ENCODE peak calls at places on chromosomes 5 and 9, in nine cellular contexts. One of them, this sample, is unnamed.
A peak's percentile ranks its signal among the peaks of the same experiment; 100 is the strongest.

GRCh38 chr5:51201024-51201423 is 182.2 kb upstream of the ISL1 start:
- DNase-seq in tibial nerve: no peak
- DNase-seq in H1: no peak
- DNase-seq in transverse colon: peak; percentile 27
- DNase-seq in suprapubic skin: no peak
- DNase-seq in HepG2: no peak
- DNase-seq in sigmoid colon: no peak
- DNase-seq in SK-N-SH: no peak
- DNase-seq in stomach: no peak
- DNase-seq in this sample: no peak

GRCh38 chr5:40137223-40137622 is 542.5 kb upstream of the PTGER4 start:
- DNase-seq in tibial nerve: no peak
- DNase-seq in H1: no peak
- DNase-seq in transverse colon: no peak
- DNase-seq in suprapubic skin: no peak
- DNase-seq in HepG2: no peak
- DNase-seq in sigmoid colon: no peak
- DNase-seq in SK-N-SH: no peak
- DNase-seq in stomach: no peak
- DNase-seq in this sample: no peak

GRCh38 chr5:179732918-179733763 is 519 bp downstream of the MAML1 start:
- DNase-seq in tibial nerve: peak; percentile 30
- DNase-seq in H1: no peak
- DNase-seq in transverse colon: peak; percentile 36
- DNase-seq in suprapubic skin: no peak
- DNase-seq in HepG2: no peak
- DNase-seq in sigmoid colon: peak; percentile 71
- DNase-seq in SK-N-SH: peak; percentile 83
- DNase-seq in stomach: peak; percentile 40
- DNase-seq in this sample: no peak

GRCh38 chr5:176396330-176396729 is 7.8 kb downstream of the HIGD2A start:
- DNase-seq in tibial nerve: no peak
- DNase-seq in H1: no peak
- DNase-seq in transverse colon: no peak
- DNase-seq in suprapubic skin: no peak
- DNase-seq in HepG2: no peak
- DNase-seq in sigmoid colon: peak; percentile 17
- DNase-seq in SK-N-SH: peak; percentile 49
- DNase-seq in stomach: no peak
- DNase-seq in this sample: peak; percentile 42

GRCh38 chr9:5072871-5073270 is 87.8 kb downstream of the JAK2 start:
- DNase-seq in tibial nerve: no peak
- DNase-seq in H1: no peak
- DNase-seq in transverse colon: no peak
- DNase-seq in suprapubic skin: no peak
- DNase-seq in HepG2: no peak
- DNase-seq in sigmoid colon: no peak
- DNase-seq in SK-N-SH: no peak
- DNase-seq in stomach: no peak
- DNase-seq in this sample: no peak

GRCh38 chr5:135373747-135374515 is 25.1 kb downstream of the MACROH2A1 start:
- DNase-seq in tibial nerve: no peak
- DNase-seq in H1: no peak
- DNase-seq in transverse colon: no peak
- DNase-seq in suprapubic skin: peak; percentile 19
- DNase-seq in HepG2: peak; percentile 21
- DNase-seq in sigmoid colon: no peak
- DNase-seq in SK-N-SH: no peak
- DNase-seq in stomach: no peak
- DNase-seq in this sample: no peak

GRCh38 chr9:76687861-76688374 is 76.3 kb upstream of the PCA3 start:
- DNase-seq in tibial nerve: no peak
- DNase-seq in H1: no peak
- DNase-seq in transverse colon: no peak
- DNase-seq in suprapubic skin: no peak
- DNase-seq in HepG2: no peak
- DNase-seq in sigmoid colon: no peak
- DNase-seq in SK-N-SH: no peak
- DNase-seq in stomach: peak; percentile 27
- DNase-seq in this sample: no peak

GRCh38 chr9:15417626-15418025 is 5.0 kb upstream of the SNAPC3 start:
- DNase-seq in tibial nerve: no peak
- DNase-seq in H1: no peak
- DNase-seq in transverse colon: no peak
- DNase-seq in suprapubic skin: no peak
- DNase-seq in HepG2: no peak
- DNase-seq in sigmoid colon: no peak
- DNase-seq in SK-N-SH: no peak
- DNase-seq in stomach: no peak
- DNase-seq in this sample: no peak

GRCh38 chr9:134639994-134640393 is 1.6 kb upstream of the COL5A1 start:
- DNase-seq in tibial nerve: no peak
- DNase-seq in H1: no peak
- DNase-seq in transverse colon: no peak
- DNase-seq in suprapubic skin: no peak
- DNase-seq in HepG2: no peak
- DNase-seq in sigmoid colon: no peak
- DNase-seq in SK-N-SH: no peak
- DNase-seq in stomach: no peak
- DNase-seq in this sample: no peak

GRCh38 chr5:173498286-173498685 is 118.2 kb downstream of the BOD1 start:
- DNase-seq in tibial nerve: no peak
- DNase-seq in H1: no peak
- DNase-seq in transverse colon: no peak
- DNase-seq in suprapubic skin: no peak
- DNase-seq in HepG2: no peak
- DNase-seq in sigmoid colon: no peak
- DNase-seq in SK-N-SH: no peak
- DNase-seq in stomach: no peak
- DNase-seq in this sample: peak; percentile 22

GRCh38 chr5:78235289-78235688 is 59.2 kb downstream of the AP3B1 start:
- DNase-seq in tibial nerve: no peak
- DNase-seq in H1: no peak
- DNase-seq in transverse colon: no peak
- DNase-seq in suprapubic skin: no peak
- DNase-seq in HepG2: no peak
- DNase-seq in sigmoid colon: no peak
- DNase-seq in SK-N-SH: no peak
- DNase-seq in stomach: no peak
- DNase-seq in this sample: no peak

GRCh38 chr5:40291338-40291737 is 388.4 kb upstream of the PTGER4 start:
- DNase-seq in tibial nerve: no peak
- DNase-seq in H1: no peak
- DNase-seq in transverse colon: no peak
- DNase-seq in suprapubic skin: no peak
- DNase-seq in HepG2: no peak
- DNase-seq in sigmoid colon: no peak
- DNase-seq in SK-N-SH: no peak
- DNase-seq in stomach: no peak
- DNase-seq in this sample: no peak

GRCh38 chr5:149062371-149063016 is 368 bp downstream of the SH3TC2 start:
- DNase-seq in tibial nerve: no peak
- DNase-seq in H1: no peak
- DNase-seq in transverse colon: peak; percentile 45
- DNase-seq in suprapubic skin: no peak
- DNase-seq in HepG2: peak; percentile 34
- DNase-seq in sigmoid colon: no peak
- DNase-seq in SK-N-SH: no peak
- DNase-seq in stomach: no peak
- DNase-seq in this sample: no peak

GRCh38 chr9:126743046-126743445 is 61.8 kb upstream of the ZBTB43 start:
- DNase-seq in tibial nerve: no peak
- DNase-seq in H1: no peak
- DNase-seq in transverse colon: no peak
- DNase-seq in suprapubic skin: no peak
- DNase-seq in HepG2: no peak
- DNase-seq in sigmoid colon: no peak
- DNase-seq in SK-N-SH: no peak
- DNase-seq in stomach: no peak
- DNase-seq in this sample: no peak

GRCh38 chr9:126750941-126751725 is 53.7 kb upstream of the ZBTB43 start:
- DNase-seq in tibial nerve: no peak
- DNase-seq in H1: no peak
- DNase-seq in transverse colon: no peak
- DNase-seq in suprapubic skin: no peak
- DNase-seq in HepG2: no peak
- DNase-seq in sigmoid colon: no peak
- DNase-seq in SK-N-SH: no peak
- DNase-seq in stomach: no peak
- DNase-seq in this sample: no peak

GRCh38 chr9:126745574-126746411 is 59.0 kb upstream of the ZBTB43 start:
- DNase-seq in tibial nerve: no peak
- DNase-seq in H1: no peak
- DNase-seq in transverse colon: no peak
- DNase-seq in suprapubic skin: no peak
- DNase-seq in HepG2: no peak
- DNase-seq in sigmoid colon: no peak
- DNase-seq in SK-N-SH: no peak
- DNase-seq in stomach: no peak
- DNase-seq in this sample: no peak
- H3K4me1 ChIP-seq in tibial nerve: no peaks in the 10 kb centered on the region
- H3K4me1 ChIP-seq in H1: no peaks in the 10 kb centered on the region
- H3K4me1 ChIP-seq in transverse colon: no peaks in the 10 kb centered on the region
- H3K4me1 ChIP-seq in suprapubic skin: no peaks in the 10 kb centered on the region
- H3K4me1 ChIP-seq in HepG2: no peaks in the 10 kb centered on the region
- H3K4me1 ChIP-seq in sigmoid colon: no peaks in the 10 kb centered on the region
- H3K4me1 ChIP-seq in SK-N-SH: no peaks in the 10 kb centered on the region
- H3K4me1 ChIP-seq in stomach: no peaks in the 10 kb centered on the region
- H3K4me1 ChIP-seq in this sample: no peaks in the 10 kb centered on the region

DNA sequence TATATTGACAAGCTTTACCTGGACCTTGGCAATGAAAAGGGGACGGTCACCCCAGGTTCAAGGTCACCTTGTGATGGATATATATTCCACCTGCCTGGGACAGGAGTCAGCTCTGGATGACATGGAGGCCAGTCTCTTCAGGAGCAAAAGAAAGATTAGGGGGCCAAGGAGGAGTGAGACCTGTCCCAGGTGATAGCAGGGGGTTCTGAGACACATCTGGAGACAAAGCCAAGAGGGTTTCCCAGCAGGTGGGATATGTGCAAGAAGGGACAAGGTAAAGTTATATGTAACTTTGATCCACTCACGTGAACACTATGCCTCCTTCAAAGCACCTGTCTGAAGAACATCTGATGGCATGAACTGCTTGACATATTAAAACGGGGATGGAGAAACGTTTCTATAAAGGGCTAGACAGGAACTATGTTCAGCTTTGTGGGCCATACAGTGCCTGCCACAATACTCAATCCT is 62.8 kb upstream of the ZNF622 start:
- DNase-seq in tibial nerve: no peak
- DNase-seq in H1: no peak
- DNase-seq in transverse colon: no peak
- DNase-seq in suprapubic skin: no peak
- DNase-seq in HepG2: no peak
- DNase-seq in sigmoid colon: no peak
- DNase-seq in SK-N-SH: no peak
- DNase-seq in stomach: no peak
- DNase-seq in this sample: no peak
- TF ChIP-seq EP300 in tibial nerve: no peak
- TF ChIP-seq EP300 in H1: no peak
- TF ChIP-seq EP300 in transverse colon: no peak
- TF ChIP-seq EP300 in suprapubic skin: no peak
- TF ChIP-seq EP300 in HepG2: no peak
- TF ChIP-seq EP300 in sigmoid colon: no peak
- TF ChIP-seq EP300 in SK-N-SH: no peak
- TF ChIP-seq EP300 in stomach: no peak
- TF ChIP-seq EP300 in this sample: no peak

DNA sequence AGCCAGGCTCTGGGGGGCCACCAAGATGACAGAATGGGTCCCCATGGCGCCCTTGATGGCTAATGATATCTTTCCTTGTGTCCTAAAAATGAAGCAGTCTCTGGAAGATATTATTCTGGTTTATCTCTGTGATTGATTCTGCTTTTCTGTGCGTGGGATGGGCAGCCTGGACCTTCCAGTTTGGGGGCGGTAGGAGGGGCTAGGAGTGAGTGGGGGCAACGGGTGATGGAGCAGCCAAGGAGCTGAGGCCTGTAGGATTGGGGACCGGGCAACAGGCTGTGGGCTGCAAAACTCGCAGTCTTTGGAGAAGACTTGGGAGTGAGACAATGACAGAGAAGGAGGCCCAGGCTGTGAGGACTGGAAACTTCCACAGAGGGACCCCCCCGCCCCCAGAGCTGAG is 8.8 kb downstream of the PRRX2 start:
- DNase-seq in tibial nerve: no peak
- DNase-seq in H1: no peak
- DNase-seq in transverse colon: no peak
- DNase-seq in suprapubic skin: no peak
- DNase-seq in HepG2: no peak
- DNase-seq in sigmoid colon: no peak
- DNase-seq in SK-N-SH: no peak
- DNase-seq in stomach: no peak
- DNase-seq in this sample: no peak
- H3K27me3 ChIP-seq in tibial nerve: peaks cover 28% of the 10 kb centered on the region
- H3K27me3 ChIP-seq in H1: no peaks in the 10 kb centered on the region
- H3K27me3 ChIP-seq in transverse colon: peaks cover 40% of the 10 kb centered on the region
- H3K27me3 ChIP-seq in suprapubic skin: no peaks in the 10 kb centered on the region
- H3K27me3 ChIP-seq in HepG2: peaks cover 12% of the 10 kb centered on the region
- H3K27me3 ChIP-seq in sigmoid colon: peaks cover 13% of the 10 kb centered on the region
- H3K27me3 ChIP-seq in SK-N-SH: peaks cover 14% of the 10 kb centered on the region
- H3K27me3 ChIP-seq in stomach: no peaks in the 10 kb centered on the region
- H3K27me3 ChIP-seq in this sample: no peaks in the 10 kb centered on the region

DNA sequence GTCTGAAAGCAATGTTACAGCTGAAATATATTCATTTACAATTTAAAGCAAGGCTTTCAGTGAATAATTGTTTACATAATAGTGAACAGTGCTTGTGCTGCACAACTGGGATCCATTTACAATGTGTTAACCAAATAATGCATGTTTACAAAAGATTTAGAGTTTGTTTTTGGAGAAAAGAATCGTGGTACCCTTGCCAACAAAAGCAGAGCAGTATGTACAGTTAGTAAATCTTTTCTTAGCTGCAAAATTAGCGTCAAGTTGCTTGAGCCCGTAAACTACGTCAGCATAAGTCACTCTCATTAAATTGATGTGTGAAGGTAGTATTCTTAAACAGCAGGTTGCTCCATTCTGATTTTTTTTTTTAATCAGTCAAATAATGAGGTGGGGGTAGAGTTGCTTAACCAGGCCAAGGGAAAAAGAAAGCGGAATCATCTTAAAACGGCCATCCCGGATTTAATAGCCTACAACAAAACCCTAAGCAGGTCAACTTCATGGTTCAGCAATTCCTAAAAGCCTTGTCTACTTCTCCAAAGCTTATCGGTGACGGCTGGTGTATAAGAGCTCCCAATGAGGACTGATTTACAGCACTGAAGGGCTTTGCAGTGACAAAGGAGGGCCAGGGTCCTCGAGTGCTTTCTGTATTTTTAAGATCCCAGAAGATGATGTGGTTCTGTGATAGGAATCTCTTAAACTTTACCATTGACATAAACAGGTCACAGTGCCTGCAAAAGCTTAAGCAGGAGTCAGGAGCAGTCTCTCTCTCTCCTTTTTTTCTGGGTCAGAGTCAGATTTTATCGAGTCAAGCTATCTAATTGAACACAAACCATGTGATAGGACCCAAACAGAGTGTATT is 663.3 kb upstream of the ZNF608 start:
- DNase-seq in tibial nerve: no peak
- DNase-seq in H1: no peak
- DNase-seq in transverse colon: no peak
- DNase-seq in suprapubic skin: no peak
- DNase-seq in HepG2: no peak
- DNase-seq in sigmoid colon: no peak
- DNase-seq in SK-N-SH: no peak
- DNase-seq in stomach: no peak
- DNase-seq in this sample: no peak
- H3K4me1 ChIP-seq in tibial nerve: peaks cover 58% of the 10 kb centered on the region
- H3K4me1 ChIP-seq in H1: peaks cover 33% of the 10 kb centered on the region
- H3K4me1 ChIP-seq in transverse colon: peaks cover 32% of the 10 kb centered on the region
- H3K4me1 ChIP-seq in suprapubic skin: peaks cover 47% of the 10 kb centered on the region
- H3K4me1 ChIP-seq in HepG2: no peaks in the 10 kb centered on the region
- H3K4me1 ChIP-seq in sigmoid colon: peaks cover 61% of the 10 kb centered on the region
- H3K4me1 ChIP-seq in SK-N-SH: peaks cover 57% of the 10 kb centered on the region
- H3K4me1 ChIP-seq in stomach: peaks cover 61% of the 10 kb centered on the region
- H3K4me1 ChIP-seq in this sample: peaks cover 6% of the 10 kb centered on the region

GRCh38 chr9:80062581-80062980 is 490.8 kb downstream of the TLE4 start:
- DNase-seq in tibial nerve: no peak
- DNase-seq in H1: no peak
- DNase-seq in transverse colon: no peak
- DNase-seq in suprapubic skin: no peak
- DNase-seq in HepG2: no peak
- DNase-seq in sigmoid colon: no peak
- DNase-seq in SK-N-SH: no peak
- DNase-seq in stomach: no peak
- DNase-seq in this sample: no peak
- TF ChIP-seq EP300 in tibial nerve: no peak
- TF ChIP-seq EP300 in H1: no peak
- TF ChIP-seq EP300 in transverse colon: no peak
- TF ChIP-seq EP300 in suprapubic skin: no peak
- TF ChIP-seq EP300 in HepG2: no peak
- TF ChIP-seq EP300 in sigmoid colon: no peak
- TF ChIP-seq EP300 in SK-N-SH: no peak
- TF ChIP-seq EP300 in stomach: no peak
- TF ChIP-seq EP300 in this sample: no peak

This sample was measured in ovary.